ENCODE peak calls at places on chromosome 4, in six cellular contexts. K, X, O, E, H and T are unnamed samples.

GRCh38 chr4:23484689-23485088 is 405.2 kb downstream of the PPARGC1A start:
- DNase-seq in H (no peak), E (no peak), O (no peak), X (no peak), K (no peak), T (no peak)

GRCh38 chr4:76691767-76692689 is 205.9 kb downstream of the SOWAHB start:
- DNase-seq in X (no peak), K (no peak), E (no peak), O (no peak), H (no peak), T (no peak)

GRCh38 chr4:119321921-119322687 is at the start of gene FABP2:
- DNase-seq in E (no peak), O (no peak), H (no peak), K (no peak), X (no peak), T (no peak)

GRCh38 chr4:8359193-8359592 is 81.3 kb downstream of the ACOX3 start:
- DNase-seq in H (no peak), K (no peak), E (no peak), X (no peak), O (no peak), T (no peak)

GRCh38 chr4:169208516-169208915 is 62.2 kb downstream of the SH3RF1 start:
- DNase-seq in O (no peak), X (no peak), E (no peak), K (no peak), H (no peak), T (no peak)

GRCh38 chr4:148053298-148054003 is 321.6 kb downstream of the ARHGAP10 start:
- DNase-seq in K (no peak), E (no peak), H (no peak), X (no peak), O (no peak), T (peak)

GRCh38 chr4:111512081-111512774 is 633.0 kb upstream of the FAM241A start:
- DNase-seq in K (no peak), H (no peak), O (no peak), E (no peak), X (no peak), T (no peak)

GRCh38 chr4:40333921-40334352 is 1.2 kb upstream of the CHRNA9 start:
- DNase-seq in O (no peak), X (no peak), H (no peak), K (no peak), E (no peak), T (no peak)

GRCh38 chr4:83010111-83010521 is 507 bp downstream of the LIN54 start:
- DNase-seq in K (no peak), O (no peak), X (no peak), H (no peak), E (no peak), T (no peak)

GRCh38 chr4:163484906-163485305 is 9.6 kb upstream of the TMA16 start:
- DNase-seq in X (peak), E (peak), H (peak), O (peak), K (peak), T (no peak)

GRCh38 chr4:81260443-81261102 is 45.6 kb upstream of the PRKG2 start:
- DNase-seq in O (no peak), K (no peak), E (no peak), H (no peak), X (peak), T (no peak)

GRCh38 chr4:179465131-179465797 is 2023.0 kb upstream of the AGA start:
- DNase-seq in X (peak), H (no peak), O (no peak), E (no peak), K (no peak), T (no peak)

GRCh38 chr4:172411180-172411579 is 598.0 kb downstream of the GALNTL6 start:
- DNase-seq in X (no peak), O (no peak), H (no peak), E (no peak), K (no peak), T (no peak)

GRCh38 chr4:121968859-121969258 is 17.0 kb upstream of the TRPC3 start:
- DNase-seq in X (no peak), O (no peak), E (no peak), H (no peak), K (no peak), T (no peak)

GRCh38 chr4:41413670-41414069 is 124.3 kb upstream of the LIMCH1 start:
- DNase-seq in X (no peak), E (no peak), H (no peak), K (no peak), O (no peak), T (no peak)

GRCh38 chr4:134463771-134464170 is 262.2 kb upstream of the PABPC4L start:
- DNase-seq in X (no peak), K (no peak), E (no peak), O (no peak), H (no peak), T (no peak)

GRCh38 chr4:14152834-14153519 is 525.5 kb upstream of the BOD1L1 start:
- DNase-seq in K (no peak), E (peak), H (no peak), O (no peak), X (no peak), T (no peak)